ENCODE peak calls at places on chromosomes 11 and 22, in eight cellular contexts. E, H, W, Y, F, O, I and K are unnamed samples.

GRCh38 chr11:24233041-24233440 is 263.8 kb upstream of the LUZP2 start:
- DNase-seq in E (no peak), H (no peak), W (no peak), Y (no peak), F (no peak), O (no peak), I (no peak), K (no peak)

GRCh38 chr22:25534724-25535123 is 29.8 kb upstream of the GRK3 start:
- DNase-seq in E (no peak), H (no peak), W (no peak), Y (no peak), F (no peak), O (no peak), I (no peak), K (no peak)

GRCh38 chr22:44755418-44755817 is 3.0 kb downstream of the ARHGAP8 start:
- DNase-seq in E (no peak), H (no peak), W (no peak), Y (no peak), F (no peak), O (no peak), I (no peak), K (no peak)

GRCh38 chr11:67538306-67538705 is 15.1 kb upstream of the CABP2 start:
- DNase-seq in E (no peak), H (no peak), W (peak), Y (no peak), F (no peak), O (no peak), I (no peak), K (no peak)

GRCh38 chr11:67268684-67269268 is 2.5 kb downstream of the GRK2 start:
- DNase-seq in E (no peak), H (no peak), W (no peak), Y (no peak), F (no peak), O (no peak), I (no peak), K (no peak)

GRCh38 chr11:10858505-10859360 is 880 bp upstream of the ZBED5 start:
- DNase-seq in E (no peak), H (peak), W (peak), Y (peak), F (no peak), O (peak), I (peak), K (peak)

GRCh38 chr11:47234669-47235075 is 13.9 kb downstream of the ACP2 start:
- DNase-seq in E (no peak), H (no peak), W (no peak), Y (peak), F (no peak), O (peak), I (peak), K (no peak)

GRCh38 chr11:28350216-28350615 is 242.0 kb downstream of the METTL15 start:
- DNase-seq in E (no peak), H (no peak), W (no peak), Y (no peak), F (no peak), O (no peak), I (no peak), K (no peak)

GRCh38 chr11:19571906-19572305 is 140.7 kb upstream of the NAV2 start:
- DNase-seq in E (no peak), H (no peak), W (no peak), Y (no peak), F (no peak), O (no peak), I (no peak), K (no peak)

GRCh38 chr11:65366340-65366773 is 11.8 kb downstream of the TIGD3 start:
- DNase-seq in E (no peak), H (peak), W (peak), Y (peak), F (peak), O (no peak), I (peak), K (peak)

GRCh38 chr11:70525006-70525405 is 126.7 kb downstream of the CTTN start:
- DNase-seq in E (no peak), H (no peak), W (no peak), Y (no peak), F (no peak), O (no peak), I (no peak), K (no peak)

GRCh38 chr22:27965547-27965946 is 46.5 kb upstream of the PITPNB start:
- DNase-seq in E (no peak), H (no peak), W (no peak), Y (no peak), F (no peak), O (no peak), I (no peak), K (no peak)

GRCh38 chr11:14577835-14578529 is 57.8 kb upstream of the PSMA1 start:
- DNase-seq in E (no peak), H (no peak), W (no peak), Y (no peak), F (no peak), O (no peak), I (no peak), K (no peak)

GRCh38 chr11:77619576-77620198 is 17.9 kb downstream of the CLNS1A start:
- DNase-seq in E (no peak), H (no peak), W (peak), Y (peak), F (no peak), O (no peak), I (peak), K (peak)

GRCh38 chr11:64712430-64713030 is 10.5 kb downstream of the NRXN2 start:
- DNase-seq in E (no peak), H (no peak), W (no peak), Y (no peak), F (no peak), O (no peak), I (no peak), K (no peak)

GRCh38 chr11:64776425-64776824 is 1.9 kb downstream of the SF1 start:
- DNase-seq in E (no peak), H (no peak), W (no peak), Y (no peak), F (no peak), O (no peak), I (no peak), K (no peak)

GRCh38 chr11:28728666-28729065 is 620.5 kb downstream of the METTL15 start:
- DNase-seq in E (no peak), H (no peak), W (no peak), Y (no peak), F (no peak), O (no peak), I (no peak), K (no peak)

GRCh38 chr11:123357990-123358827 is 71.9 kb upstream of the GRAMD1B start:
- DNase-seq in E (peak), H (peak), W (no peak), Y (peak), F (no peak), O (no peak), I (peak), K (peak)

GRCh38 chr11:123186291-123186690 is 8.8 kb downstream of the CLMP start:
- DNase-seq in E (no peak), H (peak), W (no peak), Y (no peak), F (no peak), O (no peak), I (no peak), K (no peak)

GRCh38 chr11:24046731-24047130 is 450.1 kb upstream of the LUZP2 start:
- DNase-seq in E (no peak), H (no peak), W (peak), Y (no peak), F (no peak), O (no peak), I (no peak), K (no peak)

GRCh38 chr11:129090056-129090455 is 102.1 kb downstream of the ARHGAP32 start:
- DNase-seq in E (no peak), H (no peak), W (no peak), Y (no peak), F (peak), O (no peak), I (no peak), K (no peak)

GRCh38 chr11:27290261-27290660 is 72.8 kb downstream of the CCDC34 start:
- DNase-seq in E (no peak), H (no peak), W (no peak), Y (no peak), F (no peak), O (no peak), I (no peak), K (no peak)

GRCh38 chr22:30228509-30229359 is 17.8 kb downstream of the LIF start:
- DNase-seq in E (no peak), H (peak), W (peak), Y (no peak), F (no peak), O (no peak), I (no peak), K (no peak)

GRCh38 chr11:2747236-2748015 is 47.6 kb upstream of the KCNQ1OT1 start:
- DNase-seq in E (no peak), H (no peak), W (no peak), Y (no peak), F (no peak), O (no peak), I (no peak), K (no peak)

GRCh38 chr11:70640408-70640807 is 242.1 kb downstream of the CTTN start:
- DNase-seq in E (no peak), H (no peak), W (no peak), Y (no peak), F (no peak), O (no peak), I (no peak), K (no peak)

GRCh38 chr22:38706101-38706884 is 549 bp downstream of the GTPBP1 start:
- DNase-seq in E (no peak), H (no peak), W (peak), Y (no peak), F (no peak), O (no peak), I (no peak), K (no peak)

GRCh38 chr11:122647728-122648127 is 7.8 kb upstream of the UBASH3B start:
- DNase-seq in E (no peak), H (no peak), W (no peak), Y (no peak), F (no peak), O (no peak), I (no peak), K (no peak)

GRCh38 chr22:37309221-37310074 is 27.1 kb downstream of the CYTH4 start:
- DNase-seq in E (peak), H (no peak), W (no peak), Y (no peak), F (no peak), O (no peak), I (no peak), K (no peak)

GRCh38 chr11:36213050-36213840 is 76.0 kb downstream of the COMMD9 start:
- DNase-seq in E (no peak), H (no peak), W (no peak), Y (peak), F (no peak), O (no peak), I (no peak), K (peak)

GRCh38 chr11:109121173-109121938 is 300.6 kb upstream of the C11orf87 start:
- DNase-seq in E (no peak), H (no peak), W (no peak), Y (no peak), F (no peak), O (no peak), I (no peak), K (no peak)

GRCh38 chr11:77396911-77397310 is 77.0 kb downstream of the PAK1 start:
- DNase-seq in E (no peak), H (no peak), W (no peak), Y (no peak), F (no peak), O (no peak), I (no peak), K (no peak)

GRCh38 chr22:38453065-38453672 is 1.8 kb downstream of the KCNJ4 start:
- DNase-seq in E (no peak), H (no peak), W (no peak), Y (no peak), F (no peak), O (no peak), I (no peak), K (no peak)

GRCh38 chr11:76551400-76551799 is 106.6 kb downstream of the EMSY start:
- DNase-seq in E (no peak), H (no peak), W (no peak), Y (no peak), F (no peak), O (no peak), I (no peak), K (no peak)

GRCh38 chr22:17772249-17772962 is 1.9 kb downstream of the BID start:
- DNase-seq in E (no peak), H (no peak), W (no peak), Y (no peak), F (no peak), O (no peak), I (peak), K (no peak)